ENCODE peak calls at places on chromosomes 13 and 19, in eight cellular contexts. One of them, this sample, is unnamed.

GRCh38 chr13:36858285-36858684 is 39.3 kb downstream of the RFXAP start:
- DNase-seq in stomach: no peak
- DNase-seq in tibial nerve: no peak
- DNase-seq in CD8-positive, alpha-beta T cell: no peak
- DNase-seq in GM12864: peak; percentile 5
- DNase-seq in tibial artery: no peak
- DNase-seq in transverse colon: no peak
- DNase-seq in cardiac muscle cell: peak; percentile 69
- DNase-seq in this sample: peak; percentile 27

GRCh38 chr19:44625531-44626066 is 12.2 kb downstream of the IGSF23 start:
- DNase-seq in CD8-positive, alpha-beta T cell: no peak
- DNase-seq in tibial artery: no peak
- DNase-seq in tibial nerve: no peak
- DNase-seq in cardiac muscle cell: no peak
- DNase-seq in stomach: no peak
- DNase-seq in transverse colon: no peak
- DNase-seq in GM12864: no peak
- DNase-seq in this sample: no peak

GRCh38 chr13:110562696-110563462 is 1.4 kb upstream of the RAB20 start:
- DNase-seq in cardiac muscle cell: no peak
- DNase-seq in GM12864: no peak
- DNase-seq in tibial nerve: no peak
- DNase-seq in CD8-positive, alpha-beta T cell: no peak
- DNase-seq in tibial artery: no peak
- DNase-seq in transverse colon: no peak
- DNase-seq in stomach: no peak
- DNase-seq in this sample: no peak

GRCh38 chr13:44815507-44816074 is 173.7 kb downstream of the NUFIP1 start:
- DNase-seq in CD8-positive, alpha-beta T cell: no peak
- DNase-seq in transverse colon: no peak
- DNase-seq in stomach: no peak
- DNase-seq in tibial nerve: no peak
- DNase-seq in tibial artery: peak; percentile 43
- DNase-seq in GM12864: no peak
- DNase-seq in cardiac muscle cell: peak; percentile 98
- DNase-seq in this sample: no peak

GRCh38 chr19:49441210-49441959 is at the start of gene SLC17A7:
- DNase-seq in CD8-positive, alpha-beta T cell: no peak
- DNase-seq in stomach: no peak
- DNase-seq in transverse colon: peak; percentile 34
- DNase-seq in tibial artery: peak; percentile 72
- DNase-seq in GM12864: no peak
- DNase-seq in tibial nerve: peak; percentile 67
- DNase-seq in cardiac muscle cell: no peak
- DNase-seq in this sample: no peak

GRCh38 chr19:46924874-46925547 is 64.2 kb downstream of the ARHGAP35 start:
- DNase-seq in tibial artery: no peak
- DNase-seq in CD8-positive, alpha-beta T cell: peak; percentile 58
- DNase-seq in cardiac muscle cell: no peak
- DNase-seq in stomach: no peak
- DNase-seq in GM12864: peak; percentile 22
- DNase-seq in transverse colon: peak; percentile 47
- DNase-seq in tibial nerve: no peak
- DNase-seq in this sample: peak; percentile 92

GRCh38 chr19:42028304-42029216 is 34.5 kb upstream of the ATP1A3 start:
- DNase-seq in cardiac muscle cell: no peak
- DNase-seq in GM12864: no peak
- DNase-seq in stomach: no peak
- DNase-seq in CD8-positive, alpha-beta T cell: no peak
- DNase-seq in tibial nerve: no peak
- DNase-seq in tibial artery: no peak
- DNase-seq in transverse colon: no peak
- DNase-seq in this sample: no peak

GRCh38 chr19:12838893-12839656 is 760 bp downstream of the MAST1 start:
- DNase-seq in cardiac muscle cell: no peak
- DNase-seq in CD8-positive, alpha-beta T cell: no peak
- DNase-seq in tibial nerve: no peak
- DNase-seq in transverse colon: no peak
- DNase-seq in tibial artery: no peak
- DNase-seq in GM12864: no peak
- DNase-seq in stomach: no peak
- DNase-seq in this sample: no peak

GRCh38 chr13:111919826-111920225 is 147.1 kb upstream of the SOX1 start:
- DNase-seq in stomach: no peak
- DNase-seq in GM12864: no peak
- DNase-seq in transverse colon: no peak
- DNase-seq in tibial artery: no peak
- DNase-seq in tibial nerve: no peak
- DNase-seq in cardiac muscle cell: no peak
- DNase-seq in CD8-positive, alpha-beta T cell: no peak
- DNase-seq in this sample: no peak

GRCh38 chr13:113245858-113246791 is 36.7 kb downstream of the CUL4A start:
- DNase-seq in CD8-positive, alpha-beta T cell: no peak
- DNase-seq in stomach: no peak
- DNase-seq in cardiac muscle cell: peak; percentile 2
- DNase-seq in tibial artery: no peak
- DNase-seq in GM12864: no peak
- DNase-seq in tibial nerve: no peak
- DNase-seq in transverse colon: no peak
- DNase-seq in this sample: no peak
- TF ChIP-seq CTCF in CD8-positive, alpha-beta T cell: no peak
- TF ChIP-seq CTCF in stomach: no peak
- TF ChIP-seq CTCF in cardiac muscle cell: peak; percentile 36
- TF ChIP-seq CTCF in tibial artery: no peak
- TF ChIP-seq CTCF in GM12864: peak; percentile 11
- TF ChIP-seq CTCF in tibial nerve: no peak
- TF ChIP-seq CTCF in transverse colon: peak; percentile 16
- TF ChIP-seq CTCF in this sample: peak; percentile 32

DNA sequence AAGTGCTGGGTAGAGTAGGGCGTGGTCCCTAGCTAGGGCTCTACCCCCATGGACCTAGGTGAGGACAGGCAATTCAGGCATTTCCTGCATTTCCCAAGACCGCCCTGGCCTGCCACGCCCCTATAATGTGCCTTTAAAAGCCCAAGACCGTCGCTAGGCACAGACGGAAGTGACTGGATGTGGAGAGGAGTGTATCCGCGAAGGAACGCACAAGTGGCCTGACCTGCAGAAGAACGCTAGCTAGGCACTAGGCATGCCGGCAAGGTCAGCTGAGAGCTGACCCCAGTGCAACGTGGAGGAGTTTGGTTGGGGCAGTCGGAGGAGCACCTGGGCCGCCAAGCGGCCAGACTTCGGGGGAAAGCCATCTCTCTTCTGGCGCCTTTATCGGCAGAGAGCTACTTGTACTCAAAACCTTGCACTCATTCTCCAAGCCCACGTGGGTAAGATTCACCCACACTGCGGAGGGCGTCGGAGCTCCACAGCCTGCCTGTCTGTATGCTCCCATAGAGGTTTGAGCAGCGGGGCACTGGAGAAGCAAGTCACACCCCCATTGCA is 370.0 kb downstream of the FGF9 start:
- DNase-seq in stomach: no peak
- DNase-seq in cardiac muscle cell: no peak
- DNase-seq in tibial artery: no peak
- DNase-seq in CD8-positive, alpha-beta T cell: no peak
- DNase-seq in transverse colon: no peak
- DNase-seq in tibial nerve: no peak
- DNase-seq in GM12864: no peak
- DNase-seq in this sample: no peak
- H3K4me3 ChIP-seq in stomach: no peak overlapping the region
- H3K4me3 ChIP-seq in cardiac muscle cell: peak overlapping the region; percentile 13
- H3K4me3 ChIP-seq in tibial artery: no peak overlapping the region
- H3K4me3 ChIP-seq in CD8-positive, alpha-beta T cell: peak overlapping the region; percentile 21
- H3K4me3 ChIP-seq in transverse colon: no peak overlapping the region
- H3K4me3 ChIP-seq in tibial nerve: no peak overlapping the region
- H3K4me3 ChIP-seq in GM12864: no peak overlapping the region
- H3K4me3 ChIP-seq in this sample: no peak overlapping the region

GRCh38 chr19:18321729-18322091 is 1.2 kb downstream of the LSM4 start:
- DNase-seq in tibial artery: no peak
- DNase-seq in transverse colon: no peak
- DNase-seq in tibial nerve: no peak
- DNase-seq in stomach: no peak
- DNase-seq in GM12864: no peak
- DNase-seq in cardiac muscle cell: peak; percentile 50
- DNase-seq in CD8-positive, alpha-beta T cell: no peak
- DNase-seq in this sample: no peak

GRCh38 chr19:18320865-18321728 is 1.8 kb downstream of the LSM4 start:
- DNase-seq in cardiac muscle cell: no peak
- DNase-seq in tibial nerve: no peak
- DNase-seq in stomach: peak; percentile 62
- DNase-seq in transverse colon: peak; percentile 87
- DNase-seq in CD8-positive, alpha-beta T cell: no peak
- DNase-seq in tibial artery: no peak
- DNase-seq in GM12864: no peak
- DNase-seq in this sample: no peak

GRCh38 chr19:18319591-18320135 is 3.2 kb downstream of the LSM4 start:
- DNase-seq in transverse colon: peak; percentile 89
- DNase-seq in GM12864: no peak
- DNase-seq in tibial artery: no peak
- DNase-seq in tibial nerve: no peak
- DNase-seq in stomach: peak; percentile 77
- DNase-seq in cardiac muscle cell: no peak
- DNase-seq in CD8-positive, alpha-beta T cell: no peak
- DNase-seq in this sample: no peak

GRCh38 chr19:18322318-18322758 is 538 bp downstream of the LSM4 start:
- DNase-seq in transverse colon: peak; percentile 84
- DNase-seq in cardiac muscle cell: peak; percentile 60
- DNase-seq in tibial artery: peak; percentile 60
- DNase-seq in tibial nerve: no peak
- DNase-seq in CD8-positive, alpha-beta T cell: no peak
- DNase-seq in GM12864: no peak
- DNase-seq in stomach: peak; percentile 55
- DNase-seq in this sample: no peak

DNA sequence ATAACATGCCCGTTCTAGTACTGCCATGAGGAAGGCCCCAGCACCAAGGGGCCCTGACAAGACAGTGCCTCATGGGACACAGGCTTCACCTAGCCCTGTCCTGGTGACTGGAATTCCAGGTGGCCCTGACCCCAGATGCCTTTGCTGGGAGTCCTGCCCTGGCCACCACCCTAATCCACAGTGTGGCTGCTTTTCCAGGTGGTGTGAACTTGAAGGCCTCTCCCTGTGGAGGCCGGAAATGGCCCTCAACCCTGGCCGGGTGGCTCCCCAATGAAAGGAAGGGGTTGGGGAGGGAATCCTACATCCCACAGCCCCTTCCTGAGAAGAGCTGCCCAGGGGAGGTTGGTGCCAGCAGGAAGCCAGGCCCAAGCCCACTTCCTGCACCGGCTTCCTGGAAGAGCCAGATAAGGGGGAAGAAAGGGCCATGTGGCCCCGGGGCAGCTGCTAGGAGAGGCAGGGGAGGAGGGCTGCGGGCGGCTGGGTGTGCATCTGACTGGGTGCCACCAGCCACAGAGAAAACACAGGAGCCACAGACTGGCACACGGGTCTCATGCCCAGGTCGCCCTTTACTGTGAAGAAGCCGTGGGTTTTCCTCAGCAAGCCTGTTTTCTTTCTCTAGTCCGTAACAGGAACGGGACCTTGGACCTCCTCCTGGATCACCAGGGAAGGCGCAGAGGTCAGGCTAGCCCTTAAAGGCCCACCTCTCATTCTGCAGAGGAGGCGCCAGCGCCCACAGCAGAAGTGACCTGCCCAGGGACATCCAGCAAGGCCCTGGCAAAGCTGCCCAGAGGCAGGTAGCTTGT is 4.7 kb downstream of the LSM4 start:
- DNase-seq in tibial nerve: no peak
- DNase-seq in CD8-positive, alpha-beta T cell: peak; percentile 73
- DNase-seq in GM12864: no peak
- DNase-seq in stomach: peak; percentile 60
- DNase-seq in cardiac muscle cell: no peak
- DNase-seq in transverse colon: peak; percentile 49
- DNase-seq in tibial artery: no peak
- DNase-seq in this sample: no peak
- TF ChIP-seq CTCF in tibial nerve: no peak
- TF ChIP-seq CTCF in CD8-positive, alpha-beta T cell: no peak
- TF ChIP-seq CTCF in GM12864: no peak
- TF ChIP-seq CTCF in stomach: no peak
- TF ChIP-seq CTCF in cardiac muscle cell: no peak
- TF ChIP-seq CTCF in transverse colon: no peak
- TF ChIP-seq CTCF in tibial artery: no peak
- TF ChIP-seq CTCF in this sample: no peak

GRCh38 chr19:50512112-50512998 is 1.4 kb downstream of the ASPDH start:
- DNase-seq in GM12864: no peak
- DNase-seq in tibial artery: no peak
- DNase-seq in tibial nerve: no peak
- DNase-seq in transverse colon: no peak
- DNase-seq in stomach: no peak
- DNase-seq in CD8-positive, alpha-beta T cell: no peak
- DNase-seq in cardiac muscle cell: no peak
- DNase-seq in this sample: no peak
- H3K4me3 ChIP-seq in GM12864: peak overlapping the region; percentile 91
- H3K4me3 ChIP-seq in tibial artery: peak overlapping the region; percentile 79
- H3K4me3 ChIP-seq in tibial nerve: no peak overlapping the region
- H3K4me3 ChIP-seq in transverse colon: no peak overlapping the region
- H3K4me3 ChIP-seq in stomach: no peak overlapping the region
- H3K4me3 ChIP-seq in CD8-positive, alpha-beta T cell: peak overlapping the region; percentile 93
- H3K4me3 ChIP-seq in cardiac muscle cell: no peak overlapping the region
- H3K4me3 ChIP-seq in this sample: peak overlapping the region; percentile 74

DNA sequence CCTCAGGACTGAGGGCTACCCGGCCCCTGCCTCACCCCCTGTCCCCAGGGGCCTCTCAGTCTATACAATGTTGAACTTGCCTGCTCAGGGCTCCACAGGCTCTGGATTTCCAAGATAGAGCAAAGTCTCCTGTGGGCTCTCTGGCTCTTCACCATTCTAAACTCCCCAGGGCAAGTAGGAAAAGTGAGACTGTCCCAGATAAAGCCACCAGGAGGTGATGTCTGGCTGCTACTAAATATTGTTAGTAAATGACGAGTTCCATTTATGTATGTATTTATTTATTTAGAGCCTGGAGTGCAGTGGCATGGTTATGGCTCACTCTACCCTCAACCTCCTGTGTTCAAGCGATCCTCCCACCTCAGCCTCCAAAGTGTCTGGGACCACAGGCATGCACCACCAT is 73.6 kb upstream of the SIAH3 start:
- DNase-seq in GM12864: no peak
- DNase-seq in cardiac muscle cell: peak; percentile 4
- DNase-seq in tibial artery: no peak
- DNase-seq in tibial nerve: no peak
- DNase-seq in stomach: no peak
- DNase-seq in transverse colon: no peak
- DNase-seq in CD8-positive, alpha-beta T cell: no peak
- DNase-seq in this sample: no peak
- TF ChIP-seq CTCF in GM12864: peak; percentile 14
- TF ChIP-seq CTCF in cardiac muscle cell: peak; percentile 12
- TF ChIP-seq CTCF in tibial artery: no peak
- TF ChIP-seq CTCF in tibial nerve: no peak
- TF ChIP-seq CTCF in stomach: no peak
- TF ChIP-seq CTCF in transverse colon: no peak
- TF ChIP-seq CTCF in CD8-positive, alpha-beta T cell: no peak
- TF ChIP-seq CTCF in this sample: peak; percentile 31

DNA sequence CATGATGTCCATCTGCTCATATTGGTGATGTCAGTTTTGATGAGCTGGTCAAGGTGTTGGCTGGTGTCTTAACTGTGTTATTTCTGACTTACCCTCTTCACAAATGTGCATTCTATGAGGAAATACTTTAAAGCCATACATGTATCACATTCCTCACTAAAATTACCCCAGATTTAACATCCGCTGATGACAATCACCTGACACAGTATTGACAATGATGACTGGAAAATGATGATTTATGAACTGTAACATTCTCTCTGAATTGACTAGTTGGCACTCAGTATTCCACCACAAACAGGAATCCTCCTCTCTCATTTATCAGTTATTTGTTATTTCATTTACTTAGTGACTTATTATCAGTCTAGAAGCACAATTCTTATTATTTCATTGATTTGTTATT is 117.3 kb downstream of the ITGBL1 start:
- DNase-seq in transverse colon: no peak
- DNase-seq in cardiac muscle cell: no peak
- DNase-seq in tibial artery: no peak
- DNase-seq in CD8-positive, alpha-beta T cell: no peak
- DNase-seq in tibial nerve: no peak
- DNase-seq in GM12864: no peak
- DNase-seq in stomach: no peak
- DNase-seq in this sample: no peak
- H3K4me3 ChIP-seq in transverse colon: no peak overlapping the region
- H3K4me3 ChIP-seq in cardiac muscle cell: no peak overlapping the region
- H3K4me3 ChIP-seq in tibial artery: no peak overlapping the region
- H3K4me3 ChIP-seq in CD8-positive, alpha-beta T cell: no peak overlapping the region
- H3K4me3 ChIP-seq in tibial nerve: no peak overlapping the region
- H3K4me3 ChIP-seq in GM12864: no peak overlapping the region
- H3K4me3 ChIP-seq in stomach: no peak overlapping the region
- H3K4me3 ChIP-seq in this sample: no peak overlapping the region